ENCODE peak calls at places on chromosomes 2 and 18, in eight cellular contexts. J, I, Z, Y, G, H, N and U are unnamed samples.

GRCh38 chr2:240247241-240247867 is 106.9 kb upstream of the OTOS start:
- DNase-seq in J (no peak), I (no peak), N (no peak), H (no peak), Z (no peak), Y (no peak), G (no peak), U (no peak)

GRCh38 chr2:182718459-182718858 is 2.4 kb downstream of the DNAJC10 start:
- DNase-seq in H (no peak), Y (no peak), I (no peak), N (no peak), G (no peak), J (no peak), Z (no peak), U (no peak)

GRCh38 chr2:20578895-20579825 is 71.7 kb downstream of the HS1BP3 start:
- DNase-seq in N (peak), I (no peak), J (no peak), H (peak), Y (peak), Z (peak), G (peak), U (no peak)

GRCh38 chr2:45724329-45724728 is 72.9 kb downstream of the PRKCE start:
- DNase-seq in H (no peak), Z (no peak), Y (no peak), N (no peak), I (no peak), J (no peak), G (no peak), U (no peak)

GRCh38 chr2:182291296-182291695 is 135.5 kb downstream of the PDE1A start:
- DNase-seq in J (no peak), N (no peak), Y (no peak), Z (no peak), G (no peak), H (no peak), I (no peak), U (no peak)

GRCh38 chr2:118459425-118459824 is 371.2 kb downstream of the INSIG2 start:
- DNase-seq in H (no peak), N (no peak), J (no peak), G (no peak), Y (peak), Z (no peak), I (no peak), U (no peak)

GRCh38 chr2:58107803-58108710 is 61.5 kb downstream of the VRK2 start:
- DNase-seq in I (no peak), N (peak), J (no peak), Z (peak), G (no peak), Y (peak), H (peak), U (no peak)

GRCh38 chr18:2905802-2906521 is 59.2 kb downstream of the EMILIN2 start:
- DNase-seq in Y (peak), J (peak), N (peak), H (no peak), Z (no peak), G (peak), I (peak), U (no peak)

GRCh38 chr2:237122214-237122666 is 36.6 kb downstream of the COPS8 start:
- DNase-seq in I (peak), H (peak), N (peak), J (peak), Y (peak), G (peak), Z (peak), U (no peak)

GRCh38 chr2:112692914-112693313 is 27.9 kb upstream of the NT5DC4 start:
- DNase-seq in N (peak), I (no peak), Y (peak), J (no peak), Z (no peak), G (no peak), H (peak), U (no peak)

GRCh38 chr18:21267370-21267769 is 25.3 kb downstream of the GREB1L start:
- DNase-seq in G (no peak), J (no peak), H (no peak), N (no peak), Y (no peak), Z (no peak), I (no peak), U (no peak)

GRCh38 chr2:69059731-69060290 is 46.8 kb downstream of the ANTXR1 start:
- DNase-seq in G (no peak), Z (no peak), J (no peak), I (no peak), Y (no peak), N (no peak), H (peak), U (no peak)

GRCh38 chr2:50901510-50901909 is 130.4 kb downstream of the NRXN1 start:
- DNase-seq in I (no peak), N (no peak), G (no peak), Z (no peak), Y (no peak), J (no peak), H (no peak), U (no peak)

GRCh38 chr2:37894601-37895000 is 30.5 kb upstream of the RMDN2 start:
- DNase-seq in N (no peak), Z (no peak), I (no peak), H (peak), G (no peak), Y (no peak), J (no peak), U (no peak)

GRCh38 chr2:144254342-144255235 is 265.3 kb downstream of the ZEB2 start:
- DNase-seq in Y (no peak), Z (no peak), N (no peak), I (no peak), G (no peak), J (no peak), H (no peak), U (no peak)

GRCh38 chr2:211454684-211455083 is 898.3 kb downstream of the CPS1 start:
- DNase-seq in G (no peak), I (no peak), Z (no peak), Y (no peak), N (no peak), J (peak), H (peak), U (no peak)

GRCh38 chr18:80171190-80171872 is 62.3 kb downstream of the ADNP2 start:
- DNase-seq in J (peak), Y (peak), G (peak), I (no peak), H (peak), Z (peak), N (peak), U (peak)

GRCh38 chr2:17680119-17680518 is 73.5 kb downstream of the SMC6 start:
- DNase-seq in N (no peak), Z (peak), Y (no peak), I (no peak), G (no peak), J (no peak), H (no peak), U (no peak)

GRCh38 chr2:96408631-96409542 is 73.3 kb downstream of the NCAPH start:
- DNase-seq in G (no peak), H (peak), N (peak), J (no peak), Y (no peak), Z (peak), I (no peak), U (no peak)

GRCh38 chr18:63301458-63301857 is 18.1 kb downstream of the BCL2 start:
- DNase-seq in Y (peak), N (no peak), I (no peak), Z (no peak), J (no peak), G (no peak), H (no peak), U (no peak)

GRCh38 chr2:121386102-121386501 is 101.1 kb upstream of the TFCP2L1 start:
- DNase-seq in J (no peak), Z (no peak), I (no peak), Y (no peak), G (no peak), H (no peak), N (no peak), U (no peak)

GRCh38 chr2:27566628-27567027 is 16.2 kb upstream of the ZNF512 start:
- DNase-seq in I (no peak), J (no peak), G (no peak), Y (no peak), N (no peak), H (peak), Z (peak), U (no peak)

GRCh38 chr2:161954103-161954502 is 119.9 kb downstream of the DPP4 start:
- DNase-seq in Y (no peak), I (no peak), N (no peak), J (no peak), H (no peak), Z (peak), G (no peak), U (no peak)

GRCh38 chr2:78817430-78817829 is 208.1 kb upstream of the REG3G start:
- DNase-seq in G (no peak), N (no peak), Y (no peak), J (no peak), H (no peak), I (no peak), Z (no peak), U (no peak)

GRCh38 chr2:194896871-194897270 is 760.2 kb upstream of the SLC39A10 start:
- DNase-seq in I (no peak), Y (no peak), G (no peak), Z (no peak), J (no peak), N (no peak), H (no peak), U (no peak)

GRCh38 chr2:28452534-28453081 is 43.3 kb upstream of the PLB1 start:
- DNase-seq in H (peak), Z (peak), N (peak), I (peak), Y (peak), G (peak), J (peak), U (peak)

GRCh38 chr2:225100269-225100668 is 58.0 kb upstream of the DOCK10 start:
- DNase-seq in H (peak), Z (peak), I (no peak), J (no peak), N (peak), Y (no peak), G (no peak), U (no peak)

GRCh38 chr2:168439536-168439935 is 16.5 kb upstream of the CERS6 start:
- DNase-seq in Z (peak), Y (no peak), N (no peak), J (no peak), H (peak), G (no peak), I (no peak), U (no peak)

GRCh38 chr2:119475225-119475856 is 43.7 kb downstream of the TMEM37 start:
- DNase-seq in Y (no peak), Z (peak), I (no peak), J (no peak), H (no peak), N (no peak), G (no peak), U (no peak)

GRCh38 chr2:39020383-39020782 is 100.5 kb downstream of the SOS1 start:
- DNase-seq in N (no peak), Z (no peak), H (no peak), Y (no peak), G (no peak), I (no peak), J (no peak), U (no peak)

GRCh38 chr2:233764761-233765160 is 4.7 kb downstream of the UGT1A1 start:
- DNase-seq in G (no peak), J (no peak), Y (no peak), H (no peak), Z (no peak), N (no peak), I (no peak), U (no peak)

GRCh38 chr2:201257941-201258665 is 2.2 kb upstream of the CASP8 start:
- DNase-seq in Z (peak), N (peak), J (no peak), H (peak), I (peak), Y (peak), G (peak), U (no peak)

GRCh38 chr2:201256001-201256544 is 4.3 kb upstream of the CASP8 start:
- DNase-seq in Y (no peak), J (no peak), I (no peak), Z (no peak), G (no peak), N (no peak), H (no peak), U (no peak)

GRCh38 chr2:201259216-201259615 is 1.1 kb upstream of the CASP8 start:
- DNase-seq in G (no peak), N (no peak), H (no peak), J (no peak), Z (no peak), I (no peak), Y (peak), U (no peak)

GRCh38 chr2:201258666-201258999 is 1.7 kb upstream of the CASP8 start:
- DNase-seq in Z (no peak), J (no peak), N (no peak), H (no peak), G (no peak), I (no peak), Y (peak), U (no peak)

DNA sequence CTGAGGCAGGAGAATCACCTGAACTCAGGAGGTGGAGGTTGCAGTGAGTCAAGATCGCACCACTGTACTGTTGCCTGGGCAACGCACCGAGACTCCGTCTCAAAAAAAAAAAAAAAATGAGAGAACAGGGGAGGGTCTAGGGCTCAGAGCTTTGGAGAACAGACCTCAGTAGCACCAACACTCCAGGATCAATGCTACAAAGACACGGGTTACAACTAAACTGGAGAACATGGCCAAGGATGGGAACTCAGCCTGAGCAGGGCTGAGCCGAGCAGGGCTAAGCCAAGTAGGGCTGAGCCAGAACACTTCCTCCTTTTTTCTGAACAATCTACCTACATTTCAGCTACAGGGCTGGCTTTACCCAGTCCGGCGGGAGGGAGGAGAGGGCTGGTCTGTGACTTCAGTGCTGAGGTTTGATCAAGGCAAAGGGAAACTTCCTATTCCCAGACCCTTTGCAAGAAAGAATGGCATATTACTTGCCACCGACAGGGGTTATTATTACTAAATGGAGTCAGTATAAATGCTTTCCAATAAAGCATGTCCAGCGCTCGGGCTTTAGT is 2.9 kb upstream of the CASP8 start:
- DNase-seq in J (no peak), N (no peak), I (peak), H (peak), G (peak), Z (no peak), Y (peak), U (no peak)
- TF ChIP-seq CTCF in J (no peak), N (no peak), I (no peak), H (no peak), G (no peak), Z (peak), Y (no peak), U (no peak)

DNA sequence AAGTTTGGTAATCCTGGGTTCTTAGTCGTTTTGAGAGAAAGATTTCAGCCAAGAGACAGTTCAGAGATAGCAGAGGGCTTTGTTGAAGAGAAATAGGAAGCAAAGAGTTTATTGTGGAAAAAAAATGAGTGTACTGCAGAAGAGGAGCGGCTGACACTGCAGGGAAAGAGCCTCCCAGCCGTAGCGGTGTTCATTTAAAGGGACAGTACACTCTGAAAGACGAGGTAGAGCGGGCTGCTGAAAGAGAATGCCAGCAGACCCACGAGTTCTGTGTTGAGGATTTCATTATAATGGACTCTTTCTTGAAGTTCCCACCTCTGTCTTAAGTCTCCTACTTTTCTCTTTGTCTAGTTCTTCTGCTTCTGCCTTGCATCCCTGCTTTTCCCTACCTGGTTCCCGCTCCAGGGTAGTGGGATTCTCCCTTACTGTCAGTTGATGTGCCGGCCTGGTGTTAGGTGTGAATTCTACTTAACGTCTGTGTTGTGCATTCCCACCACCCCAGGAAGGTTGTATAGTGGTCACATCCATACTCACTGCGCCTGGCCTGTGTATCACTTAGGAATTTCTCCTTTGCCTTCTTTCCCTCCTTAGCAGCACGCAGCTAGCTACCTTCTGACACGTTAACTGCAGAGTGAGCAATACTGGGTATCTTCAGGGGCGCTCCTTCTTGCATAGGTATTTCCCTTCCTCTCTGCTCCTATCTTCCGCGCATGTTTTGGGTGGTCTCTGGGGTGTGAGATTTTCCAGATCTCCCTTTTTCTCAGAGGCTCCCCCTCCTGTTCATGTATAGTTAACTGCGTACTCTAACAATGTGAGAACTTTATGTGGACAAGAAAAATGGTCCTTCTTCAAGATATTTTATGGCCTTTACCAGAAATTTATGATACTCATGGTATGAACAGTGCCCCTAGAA is 164.5 kb downstream of the PTH2R start:
- DNase-seq in J (no peak), I (no peak), N (no peak), G (no peak), Z (no peak), Y (no peak), H (no peak), U (no peak)
- TF ChIP-seq CTCF in J (no peak), I (no peak), N (no peak), G (no peak), Z (no peak), Y (no peak), H (no peak), U (no peak)

GRCh38 chr2:241598487-241598886 is 38.5 kb downstream of the THAP4 start:
- DNase-seq in J (no peak), G (no peak), Z (peak), N (peak), I (no peak), H (no peak), Y (no peak), U (no peak)
- TF ChIP-seq CTCF in J (no peak), G (no peak), Z (peak), N (peak), I (no peak), H (peak), Y (peak), U (no peak)

DNA sequence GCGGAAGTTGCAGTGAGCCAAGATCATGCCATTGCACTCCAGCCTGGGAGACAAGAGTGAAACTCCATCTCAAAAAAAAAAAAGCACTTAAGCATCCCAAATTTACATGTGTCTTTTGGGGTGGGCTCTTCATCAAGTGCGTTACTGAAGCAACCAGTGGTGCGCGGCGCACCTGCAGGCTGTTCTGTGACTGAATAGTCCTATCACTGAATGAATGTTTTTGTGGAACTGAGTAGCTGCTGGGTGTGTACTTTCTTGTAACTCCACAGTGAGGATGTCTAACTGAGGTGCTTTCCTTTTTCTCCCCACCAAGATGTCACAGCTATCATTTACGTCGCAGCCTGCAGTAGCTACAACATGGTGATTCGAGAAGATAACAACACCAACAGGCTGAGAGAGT is 17.0 kb downstream of the CHMP1B start:
- DNase-seq in Z (no peak), H (no peak), J (no peak), I (no peak), G (no peak), Y (no peak), N (no peak), U (no peak)
- TF ChIP-seq CTCF in Z (no peak), H (no peak), J (no peak), I (no peak), G (no peak), Y (no peak), N (no peak), U (no peak)